ENCODE peak calls at places on chromosomes 2 and 18, in six cellular contexts. One of them, this sample, is unnamed.

GRCh38 chr2:16322308-16323130 is 343.1 kb downstream of the CYRIA start:
- DNase-seq in lower lobe of right lung: no peak
- DNase-seq in osteocyte: no peak
- DNase-seq in vagina: no peak
- DNase-seq in stomach: no peak
- DNase-seq in nephron progenitor cell: no peak
- DNase-seq in this sample: no peak

GRCh38 chr2:117760916-117761315 is 53.6 kb upstream of the DDX18 start:
- DNase-seq in vagina: no peak
- DNase-seq in lower lobe of right lung: no peak
- DNase-seq in nephron progenitor cell: no peak
- DNase-seq in osteocyte: no peak
- DNase-seq in stomach: no peak
- DNase-seq in this sample: no peak

GRCh38 chr2:23354554-23354953 is 30.4 kb upstream of the KLHL29 start:
- DNase-seq in vagina: peak; percentile 16
- DNase-seq in stomach: no peak
- DNase-seq in nephron progenitor cell: no peak
- DNase-seq in lower lobe of right lung: no peak
- DNase-seq in osteocyte: no peak
- DNase-seq in this sample: no peak

GRCh38 chr18:45802814-45803492 is 22.5 kb upstream of the SIGLEC15 start:
- DNase-seq in nephron progenitor cell: no peak
- DNase-seq in stomach: no peak
- DNase-seq in vagina: no peak
- DNase-seq in osteocyte: no peak
- DNase-seq in lower lobe of right lung: no peak
- DNase-seq in this sample: no peak

GRCh38 chr2:136997550-136997949 is 232.2 kb downstream of the THSD7B start:
- DNase-seq in nephron progenitor cell: no peak
- DNase-seq in vagina: no peak
- DNase-seq in lower lobe of right lung: no peak
- DNase-seq in stomach: no peak
- DNase-seq in osteocyte: no peak
- DNase-seq in this sample: no peak

GRCh38 chr2:42602218-42602936 is 33.9 kb downstream of the MTA3 start:
- DNase-seq in stomach: no peak
- DNase-seq in nephron progenitor cell: no peak
- DNase-seq in lower lobe of right lung: no peak
- DNase-seq in osteocyte: no peak
- DNase-seq in vagina: no peak
- DNase-seq in this sample: no peak

GRCh38 chr18:79988925-79989361 is 580 bp upstream of the TXNL4A start:
- DNase-seq in stomach: peak; percentile 40
- DNase-seq in osteocyte: no peak
- DNase-seq in lower lobe of right lung: peak; percentile 57
- DNase-seq in vagina: no peak
- DNase-seq in nephron progenitor cell: no peak
- DNase-seq in this sample: no peak

GRCh38 chr18:7038330-7038846 is 79.2 kb downstream of the LAMA1 start:
- DNase-seq in nephron progenitor cell: peak; percentile 69
- DNase-seq in osteocyte: no peak
- DNase-seq in lower lobe of right lung: peak; percentile 62
- DNase-seq in stomach: no peak
- DNase-seq in vagina: no peak
- DNase-seq in this sample: peak; percentile 59

GRCh38 chr2:31429759-31430438 is 15.4 kb upstream of the XDH start:
- DNase-seq in stomach: no peak
- DNase-seq in lower lobe of right lung: no peak
- DNase-seq in vagina: no peak
- DNase-seq in nephron progenitor cell: no peak
- DNase-seq in osteocyte: no peak
- DNase-seq in this sample: no peak

GRCh38 chr2:174778479-174778962 is 14.2 kb upstream of the CHRNA1 start:
- DNase-seq in stomach: no peak
- DNase-seq in nephron progenitor cell: no peak
- DNase-seq in lower lobe of right lung: peak; percentile 84
- DNase-seq in osteocyte: peak; percentile 88
- DNase-seq in vagina: no peak
- DNase-seq in this sample: peak; percentile 82

GRCh38 chr2:219701847-219702634 is 74.6 kb downstream of the SLC4A3 start:
- DNase-seq in nephron progenitor cell: peak; percentile 12
- DNase-seq in vagina: no peak
- DNase-seq in stomach: peak; percentile 53
- DNase-seq in osteocyte: no peak
- DNase-seq in lower lobe of right lung: no peak
- DNase-seq in this sample: no peak

GRCh38 chr2:238528953-238529781 is 102.4 kb downstream of the ASB1 start:
- DNase-seq in osteocyte: no peak
- DNase-seq in vagina: no peak
- DNase-seq in nephron progenitor cell: no peak
- DNase-seq in stomach: no peak
- DNase-seq in lower lobe of right lung: no peak
- DNase-seq in this sample: no peak

GRCh38 chr2:118089015-118089800 is 937 bp downstream of the INSIG2 start:
- DNase-seq in lower lobe of right lung: no peak
- DNase-seq in osteocyte: no peak
- DNase-seq in stomach: peak; percentile 34
- DNase-seq in vagina: no peak
- DNase-seq in nephron progenitor cell: peak; percentile 17
- DNase-seq in this sample: no peak

GRCh38 chr2:206558492-206558891 is 83.8 kb upstream of the FAM237A start:
- DNase-seq in vagina: no peak
- DNase-seq in lower lobe of right lung: no peak
- DNase-seq in nephron progenitor cell: no peak
- DNase-seq in osteocyte: no peak
- DNase-seq in stomach: no peak
- DNase-seq in this sample: no peak

GRCh38 chr2:134819334-134819733 is 19.1 kb upstream of the ACMSD start:
- DNase-seq in vagina: no peak
- DNase-seq in nephron progenitor cell: no peak
- DNase-seq in stomach: no peak
- DNase-seq in lower lobe of right lung: no peak
- DNase-seq in osteocyte: no peak
- DNase-seq in this sample: no peak

GRCh38 chr2:215535125-215535668 is 99.3 kb upstream of the FN1 start:
- DNase-seq in stomach: no peak
- DNase-seq in vagina: no peak
- DNase-seq in osteocyte: no peak
- DNase-seq in lower lobe of right lung: no peak
- DNase-seq in nephron progenitor cell: no peak
- DNase-seq in this sample: no peak

GRCh38 chr2:150811259-150811912 is 323.9 kb upstream of the RND3 start:
- DNase-seq in osteocyte: no peak
- DNase-seq in lower lobe of right lung: no peak
- DNase-seq in vagina: no peak
- DNase-seq in nephron progenitor cell: no peak
- DNase-seq in stomach: no peak
- DNase-seq in this sample: no peak
- TF ChIP-seq CTCF in osteocyte: no peak
- TF ChIP-seq CTCF in lower lobe of right lung: no peak
- TF ChIP-seq CTCF in vagina: no peak
- TF ChIP-seq CTCF in nephron progenitor cell: no peak
- TF ChIP-seq CTCF in stomach: no peak
- TF ChIP-seq CTCF in this sample: no peak

GRCh38 chr2:239669899-239670460 is 269.2 kb upstream of the HDAC4 start:
- DNase-seq in nephron progenitor cell: no peak
- DNase-seq in lower lobe of right lung: no peak
- DNase-seq in osteocyte: peak; percentile 68
- DNase-seq in stomach: no peak
- DNase-seq in vagina: no peak
- DNase-seq in this sample: no peak
- TF ChIP-seq CTCF in nephron progenitor cell: no peak
- TF ChIP-seq CTCF in lower lobe of right lung: no peak
- TF ChIP-seq CTCF in osteocyte: no peak
- TF ChIP-seq CTCF in stomach: no peak
- TF ChIP-seq CTCF in vagina: no peak
- TF ChIP-seq CTCF in this sample: no peak

GRCh38 chr2:71727562-71727961 is 274.2 kb downstream of the DYSF start:
- DNase-seq in stomach: no peak
- DNase-seq in vagina: no peak
- DNase-seq in osteocyte: no peak
- DNase-seq in nephron progenitor cell: no peak
- DNase-seq in lower lobe of right lung: no peak
- DNase-seq in this sample: no peak
- TF ChIP-seq CTCF in stomach: no peak
- TF ChIP-seq CTCF in vagina: no peak
- TF ChIP-seq CTCF in osteocyte: no peak
- TF ChIP-seq CTCF in nephron progenitor cell: no peak
- TF ChIP-seq CTCF in lower lobe of right lung: no peak
- TF ChIP-seq CTCF in this sample: no peak

GRCh38 chr2:129285012-129285411 is 694.5 kb upstream of the RAB6C start:
- DNase-seq in nephron progenitor cell: no peak
- DNase-seq in osteocyte: no peak
- DNase-seq in lower lobe of right lung: no peak
- DNase-seq in stomach: no peak
- DNase-seq in vagina: no peak
- DNase-seq in this sample: no peak
- TF ChIP-seq CTCF in nephron progenitor cell: no peak
- TF ChIP-seq CTCF in osteocyte: no peak
- TF ChIP-seq CTCF in lower lobe of right lung: no peak
- TF ChIP-seq CTCF in stomach: no peak
- TF ChIP-seq CTCF in vagina: no peak
- TF ChIP-seq CTCF in this sample: no peak

GRCh38 chr2:158459161-158460003 is 2.6 kb downstream of the PKP4 start:
- DNase-seq in osteocyte: no peak
- DNase-seq in stomach: no peak
- DNase-seq in lower lobe of right lung: no peak
- DNase-seq in nephron progenitor cell: no peak
- DNase-seq in vagina: no peak
- DNase-seq in this sample: no peak

GRCh38 chr2:158457826-158458616 is 1.3 kb downstream of the PKP4 start:
- DNase-seq in stomach: peak; percentile 90
- DNase-seq in lower lobe of right lung: peak; percentile 89
- DNase-seq in nephron progenitor cell: peak; percentile 91
- DNase-seq in osteocyte: peak; percentile 89
- DNase-seq in vagina: no peak
- DNase-seq in this sample: no peak

GRCh38 chr2:158463496-158464095 is 6.8 kb downstream of the PKP4 start:
- DNase-seq in lower lobe of right lung: no peak
- DNase-seq in osteocyte: no peak
- DNase-seq in nephron progenitor cell: peak; percentile 14
- DNase-seq in vagina: no peak
- DNase-seq in stomach: no peak
- DNase-seq in this sample: no peak

GRCh38 chr2:158458617-158458920 is 1.8 kb downstream of the PKP4 start:
- DNase-seq in lower lobe of right lung: no peak
- DNase-seq in osteocyte: no peak
- DNase-seq in vagina: no peak
- DNase-seq in nephron progenitor cell: no peak
- DNase-seq in stomach: no peak
- DNase-seq in this sample: no peak

GRCh38 chr2:158460632-158461297 is 4.0 kb downstream of the PKP4 start:
- DNase-seq in nephron progenitor cell: no peak
- DNase-seq in vagina: no peak
- DNase-seq in lower lobe of right lung: no peak
- DNase-seq in osteocyte: no peak
- DNase-seq in stomach: no peak
- DNase-seq in this sample: no peak
- TF ChIP-seq CTCF in nephron progenitor cell: peak; percentile 29
- TF ChIP-seq CTCF in vagina: no peak
- TF ChIP-seq CTCF in lower lobe of right lung: no peak
- TF ChIP-seq CTCF in osteocyte: peak; percentile 46
- TF ChIP-seq CTCF in stomach: no peak
- TF ChIP-seq CTCF in this sample: no peak

GRCh38 chr2:196131384-196131861 is 40.0 kb downstream of the STK17B start:
- DNase-seq in vagina: no peak
- DNase-seq in lower lobe of right lung: peak; percentile 55
- DNase-seq in nephron progenitor cell: no peak
- DNase-seq in osteocyte: no peak
- DNase-seq in stomach: peak; percentile 48
- DNase-seq in this sample: peak; percentile 50
- TF ChIP-seq CTCF in vagina: no peak
- TF ChIP-seq CTCF in lower lobe of right lung: peak; percentile 55
- TF ChIP-seq CTCF in nephron progenitor cell: no peak
- TF ChIP-seq CTCF in osteocyte: peak; percentile 55
- TF ChIP-seq CTCF in stomach: no peak
- TF ChIP-seq CTCF in this sample: peak; percentile 76

DNA sequence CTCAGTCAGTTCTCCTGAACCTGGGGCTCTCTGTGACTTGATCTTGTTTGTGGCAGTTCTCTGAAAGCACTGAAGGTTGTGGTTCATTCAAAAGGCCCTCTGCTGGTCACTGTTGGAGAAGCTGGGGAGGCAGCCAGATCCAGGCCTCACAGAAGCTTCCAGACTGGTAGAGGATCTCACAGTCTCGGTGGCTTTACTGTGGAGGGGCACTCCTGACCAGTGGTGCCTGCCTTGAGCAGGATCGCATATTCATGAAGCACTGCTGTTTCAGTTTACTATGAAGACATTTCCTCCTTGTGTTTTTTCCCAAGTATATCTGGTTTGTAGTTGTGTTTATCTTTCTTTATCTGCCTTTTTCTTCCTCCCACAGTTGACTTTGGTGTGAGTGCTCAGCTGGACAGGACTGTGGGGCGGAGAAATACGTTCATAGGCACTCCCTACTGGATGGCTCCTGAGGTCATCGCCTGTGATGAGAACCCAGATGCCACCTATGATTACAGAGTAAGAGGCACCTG is 133.9 kb downstream of the MAP4K4 start:
- DNase-seq in vagina: no peak
- DNase-seq in osteocyte: peak; percentile 87
- DNase-seq in stomach: peak; percentile 78
- DNase-seq in nephron progenitor cell: peak; percentile 54
- DNase-seq in lower lobe of right lung: peak; percentile 56
- DNase-seq in this sample: peak; percentile 50
- TF ChIP-seq CTCF in vagina: peak; percentile 78
- TF ChIP-seq CTCF in osteocyte: peak; percentile 86
- TF ChIP-seq CTCF in stomach: no peak
- TF ChIP-seq CTCF in nephron progenitor cell: peak; percentile 58
- TF ChIP-seq CTCF in lower lobe of right lung: peak; percentile 83
- TF ChIP-seq CTCF in this sample: peak; percentile 46

This sample was measured in CD14-positive monocyte.